ENCODE peak calls at places on chromosomes 13 and 19, in eight cellular contexts. W is BE2C; D is GM12878; X is lower leg skin; F is astrocyte of the hippocampus; C is activated CD8-positive, alpha-beta memory T cell treated with anti-CD3 and anti-CD28 coated beads, Interleukin-2, amount 50 U/mL, for 48 hours; B is RPMI7951; R is dermis microvascular lymphatic vessel endothelial cell. Y is an unnamed sample.
A peak's percentile ranks its signal among the peaks of the same experiment; 100 is the strongest.

GRCh38 chr13:29497137-29497654 is 98.3 kb downstream of the SLC7A1 start:
- DNase-seq in W (no peak), D (no peak), X (no peak), F (peak; percentile 29), C (peak; percentile 35), B (no peak), R (no peak), Y (peak; percentile 66)

GRCh38 chr13:94480672-94481145 is 1.2 kb upstream of the DCT start:
- DNase-seq in W (no peak), D (no peak), X (no peak), F (peak; percentile 66), C (no peak), B (no peak), R (no peak), Y (no peak)

GRCh38 chr13:98529171-98529570 is 47.7 kb downstream of the STK24 start:
- DNase-seq in W (no peak), D (no peak), X (no peak), F (no peak), C (no peak), B (no peak), R (no peak), Y (no peak)

GRCh38 chr13:44906230-44906629 is 83.0 kb downstream of the NUFIP1 start:
- DNase-seq in W (no peak), D (no peak), X (no peak), F (no peak), C (no peak), B (no peak), R (no peak), Y (no peak)

GRCh38 chr13:66323695-66324094 is 906.4 kb downstream of the PCDH9 start:
- DNase-seq in W (no peak), D (no peak), X (no peak), F (no peak), C (no peak), B (no peak), R (no peak), Y (no peak)

GRCh38 chr13:93788456-93788855 is 561.8 kb downstream of the GPC6 start:
- DNase-seq in W (peak; percentile 15), D (no peak), X (no peak), F (peak; percentile 16), C (no peak), B (no peak), R (no peak), Y (no peak)

GRCh38 chr13:112435973-112436372 is 59.8 kb downstream of the SPACA7 start:
- DNase-seq in W (no peak), D (no peak), X (no peak), F (no peak), C (no peak), B (no peak), R (no peak), Y (no peak)

GRCh38 chr13:57666131-57666530 is 34.6 kb downstream of the PCDH17 start:
- DNase-seq in W (no peak), D (no peak), X (no peak), F (no peak), C (no peak), B (no peak), R (no peak), Y (no peak)

GRCh38 chr19:54252845-54253244 is 4.2 kb downstream of the LILRB5 start:
- DNase-seq in W (no peak), D (no peak), X (no peak), F (no peak), C (no peak), B (no peak), R (no peak), Y (no peak)

GRCh38 chr13:44079413-44080205 is 199.9 kb downstream of the LACC1 start:
- DNase-seq in W (no peak), D (no peak), X (no peak), F (no peak), C (no peak), B (no peak), R (no peak), Y (no peak)